ENCODE peak calls at places on chromosomes 13 and 19, in six cellular contexts. D is K562, R is GM12878, E is A549, K is endothelial cell of umbilical vein, M is HepG2. W is an unnamed sample.

GRCh38 chr19:49677232-49677881 is at the start of gene PRMT1:
- DNase-seq in M (peak), K (no peak), R (no peak), D (peak), E (no peak), W (peak)

GRCh38 chr19:48698046-48698445 is 2.3 kb downstream of the FUT2 start:
- DNase-seq in R (no peak), E (no peak), M (no peak), D (peak), K (peak), W (no peak)

GRCh38 chr19:7145494-7145893 is 76.0 kb downstream of the ZNF557 start:
- DNase-seq in R (no peak), D (no peak), E (no peak), K (no peak), M (peak), W (no peak)

GRCh38 chr13:29589234-29589633 is 6.3 kb downstream of the SLC7A1 start:
- DNase-seq in M (no peak), D (no peak), E (no peak), R (no peak), K (no peak), W (no peak)

GRCh38 chr19:743168-743687 is 7.7 kb upstream of the MISP start:
- DNase-seq in K (no peak), M (no peak), R (no peak), E (no peak), D (no peak), W (no peak)

GRCh38 chr13:40456979-40457553 is 209.4 kb downstream of the FOXO1 start:
- DNase-seq in K (no peak), E (no peak), R (no peak), M (no peak), D (no peak), W (no peak)

GRCh38 chr13:87999791-88000190 is 328.6 kb downstream of the SLITRK5 start:
- DNase-seq in M (no peak), K (no peak), R (no peak), E (no peak), D (no peak), W (peak)

GRCh38 chr19:15251749-15252397 is 19.6 kb upstream of the EPHX3 start:
- DNase-seq in K (peak), E (peak), D (peak), R (no peak), M (peak), W (no peak)

GRCh38 chr13:97809576-97809975 is 143.9 kb upstream of the IPO5 start:
- DNase-seq in K (no peak), E (no peak), R (no peak), D (no peak), M (no peak), W (no peak)

GRCh38 chr13:40063278-40063698 is 407.8 kb downstream of the COG6 start:
- DNase-seq in E (no peak), D (no peak), M (no peak), R (no peak), K (no peak), W (no peak)

GRCh38 chr13:24528816-24529398 is 16.3 kb upstream of the PARP4 start:
- DNase-seq in K (no peak), M (no peak), D (no peak), R (no peak), E (no peak), W (no peak)

GRCh38 chr19:14565765-14566711 is 5.8 kb downstream of the NDUFB7 start:
- DNase-seq in E (no peak), K (no peak), M (no peak), D (no peak), R (no peak), W (no peak)

GRCh38 chr13:43908156-43909126 is 28.7 kb downstream of the LACC1 start:
- DNase-seq in D (no peak), E (peak), M (peak), R (no peak), K (peak), W (peak)

GRCh38 chr19:43439183-43440063 is 24.7 kb downstream of the TEX101 start:
- DNase-seq in R (no peak), K (no peak), M (peak), E (peak), D (no peak), W (peak)

GRCh38 chr19:2869618-2870017 is 2.5 kb downstream of the ZNF556 start:
- DNase-seq in M (peak), R (no peak), K (no peak), E (no peak), D (no peak), W (peak)

GRCh38 chr19:55248166-55248675 is 10.6 kb downstream of the PPP6R1 start:
- DNase-seq in M (no peak), R (no peak), K (no peak), D (no peak), E (no peak), W (no peak)

GRCh38 chr13:106083620-106084350 is 451.7 kb downstream of the EFNB2 start:
- DNase-seq in M (peak), R (no peak), D (no peak), K (peak), E (no peak), W (peak)

GRCh38 chr19:33304760-33305647 is 2.7 kb upstream of the CEBPA start:
- DNase-seq in R (no peak), E (no peak), D (peak), K (no peak), M (peak), W (peak)

GRCh38 chr13:26348966-26349365 is 95.0 kb downstream of the CDK8 start:
- DNase-seq in K (no peak), R (no peak), M (peak), E (no peak), D (peak), W (no peak)

GRCh38 chr19:49445997-49446396 is 4.7 kb upstream of the SLC17A7 start:
- DNase-seq in D (no peak), E (no peak), K (no peak), M (no peak), R (no peak), W (no peak)

GRCh38 chr13:98273824-98274786 is 97.0 kb upstream of the RNF113B start:
- DNase-seq in M (no peak), R (no peak), E (no peak), D (no peak), K (no peak), W (no peak)

GRCh38 chr13:42836930-42837329 is 55.5 kb downstream of the FAM216B start:
- DNase-seq in R (no peak), K (peak), D (no peak), M (no peak), E (peak), W (no peak)

GRCh38 chr13:113291997-113292862 is 4.8 kb upstream of the LAMP1 start:
- DNase-seq in D (peak), M (no peak), E (no peak), K (peak), R (no peak), W (peak)

GRCh38 chr19:29665826-29666633 is 769 bp downstream of the PLEKHF1 start:
- DNase-seq in E (no peak), M (no peak), D (no peak), R (no peak), K (no peak), W (no peak)

GRCh38 chr13:34012354-34012753 is 194.4 kb downstream of the RFC3 start:
- DNase-seq in E (no peak), M (no peak), D (no peak), K (no peak), R (no peak), W (no peak)

GRCh38 chr13:25945596-25945995 is 106.2 kb downstream of the SHISA2 start:
- DNase-seq in R (no peak), M (no peak), D (no peak), E (no peak), K (no peak), W (no peak)

GRCh38 chr19:33601583-33601982 is 20.2 kb upstream of the CHST8 start:
- DNase-seq in K (no peak), D (no peak), M (no peak), E (no peak), R (no peak), W (no peak)

GRCh38 chr13:34640179-34640929 is 301.7 kb upstream of the NBEA start:
- DNase-seq in K (no peak), M (no peak), D (no peak), E (no peak), R (no peak), W (no peak)

GRCh38 chr13:103299079-103299478 is 232.9 kb upstream of the SLC10A2 start:
- DNase-seq in R (no peak), D (no peak), K (no peak), E (no peak), M (no peak), W (no peak)

GRCh38 chr13:100512422-100512821 is 76.2 kb downstream of the GGACT start:
- DNase-seq in E (no peak), D (no peak), K (no peak), M (no peak), R (no peak), W (no peak)

GRCh38 chr13:44555207-44555606 is 20.9 kb downstream of the TSC22D1 start:
- DNase-seq in R (no peak), E (no peak), M (no peak), K (no peak), D (no peak), W (no peak)

GRCh38 chr13:35512271-35512920 is 35.9 kb upstream of the MAB21L1 start:
- DNase-seq in R (no peak), M (no peak), E (no peak), K (peak), D (no peak), W (peak)

GRCh38 chr19:16385296-16385695 is 60.7 kb downstream of the KLF2 start:
- DNase-seq in M (no peak), R (no peak), E (no peak), K (no peak), D (no peak), W (no peak)

GRCh38 chr19:16384688-16385087 is 60.1 kb downstream of the KLF2 start:
- DNase-seq in E (no peak), K (no peak), D (no peak), M (no peak), R (no peak), W (no peak)

GRCh38 chr19:16382775-16383543 is 58.3 kb downstream of the KLF2 start:
- DNase-seq in M (peak), D (peak), E (peak), K (peak), R (no peak), W (peak)

GRCh38 chr19:16381756-16382401 is 57.3 kb downstream of the KLF2 start:
- DNase-seq in D (no peak), E (no peak), R (no peak), K (no peak), M (no peak), W (no peak)

GRCh38 chr19:16383584-16384161 is 59.0 kb downstream of the KLF2 start:
- DNase-seq in R (no peak), M (no peak), E (no peak), D (no peak), K (no peak), W (no peak)
- TF ChIP-seq CTCF in R (no peak), M (no peak), E (no peak), D (peak), K (no peak), W (no peak)

GRCh38 chr13:93217701-93218100 is 8.9 kb upstream of the GPC6 start:
- DNase-seq in R (no peak), E (no peak), K (no peak), M (peak), D (peak), W (no peak)
- TF ChIP-seq MYC in R (no peak), E (no peak), K (no peak), M (no peak), D (no peak), W (no peak)

DNA sequence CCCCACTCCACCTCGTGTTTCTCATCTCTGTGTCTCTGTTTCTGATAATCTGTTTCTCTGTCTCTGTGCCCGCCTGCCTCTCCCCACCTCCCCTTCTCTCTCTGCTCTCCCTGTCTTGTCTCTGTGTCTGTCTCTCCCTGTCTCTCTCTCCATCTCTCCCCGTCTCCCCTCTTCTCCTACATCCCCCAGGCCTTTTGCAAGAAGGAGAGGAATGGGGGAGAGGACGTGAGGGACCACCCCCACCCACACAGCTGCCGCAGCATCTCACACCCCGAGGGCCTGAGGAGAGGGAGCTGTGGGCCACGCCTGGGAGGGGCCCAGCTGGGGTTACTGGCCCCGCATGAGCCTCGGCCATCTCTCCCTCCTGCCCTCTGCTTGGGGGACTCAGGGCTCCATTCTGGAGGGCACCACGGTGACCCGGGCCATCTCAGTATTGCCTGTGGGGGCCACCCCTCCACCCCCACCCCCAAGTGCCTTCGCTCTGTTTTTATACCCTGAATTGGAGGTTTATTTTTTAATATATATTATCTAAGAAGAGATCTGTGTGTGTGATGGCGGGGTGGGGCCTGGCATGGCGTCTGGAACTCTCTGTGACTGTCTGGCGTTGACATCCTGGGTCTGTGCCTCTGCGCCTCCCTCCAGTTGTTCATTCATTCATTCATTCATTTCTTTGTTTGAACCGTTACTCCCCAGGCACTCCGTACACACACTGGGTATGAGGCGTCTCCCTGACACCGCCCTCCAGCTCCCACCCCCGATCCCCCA is 21.2 kb downstream of the ERFL start:
- DNase-seq in R (no peak), D (no peak), M (no peak), E (no peak), K (no peak), W (no peak)
- TF ChIP-seq CTCF in R (no peak), D (no peak), M (no peak), E (no peak), K (no peak), W (no peak)

GRCh38 chr13:48131481-48131992 is 36.6 kb upstream of the MED4 start:
- DNase-seq in M (no peak), K (no peak), E (no peak), R (no peak), D (no peak), W (no peak)

GRCh38 chr13:48121733-48122132 is 26.8 kb upstream of the MED4 start:
- DNase-seq in D (no peak), R (no peak), K (no peak), E (no peak), M (no peak), W (no peak)

GRCh38 chr13:48123827-48124226 is 28.9 kb upstream of the MED4 start:
- DNase-seq in R (no peak), D (no peak), M (no peak), K (no peak), E (no peak), W (no peak)

GRCh38 chr13:48125794-48126228 is 30.9 kb upstream of the MED4 start:
- DNase-seq in R (no peak), M (peak), K (peak), E (no peak), D (no peak), W (no peak)

GRCh38 chr13:48126944-48127814 is 32.3 kb upstream of the MED4 start:
- DNase-seq in K (peak), D (peak), E (peak), R (peak), M (peak), W (peak)
- TF ChIP-seq MYC in K (no peak), D (no peak), E (no peak), R (no peak), M (no peak), W (peak)

GRCh38 chr19:4456566-4456842 is 1.1 kb downstream of the UBXN6 start:
- DNase-seq in K (peak), M (no peak), E (no peak), D (peak), R (no peak), W (no peak)

GRCh38 chr19:4456843-4457653 is 546 bp downstream of the UBXN6 start:
- DNase-seq in M (no peak), R (no peak), D (peak), E (peak), K (peak), W (peak)

GRCh38 chr19:4454621-4454951 is 3.0 kb downstream of the UBXN6 start:
- DNase-seq in R (no peak), M (no peak), D (no peak), E (no peak), K (no peak), W (no peak)

GRCh38 chr19:4454952-4455738 is 2.4 kb downstream of the UBXN6 start:
- DNase-seq in M (no peak), E (no peak), R (no peak), D (peak), K (no peak), W (no peak)

DNA sequence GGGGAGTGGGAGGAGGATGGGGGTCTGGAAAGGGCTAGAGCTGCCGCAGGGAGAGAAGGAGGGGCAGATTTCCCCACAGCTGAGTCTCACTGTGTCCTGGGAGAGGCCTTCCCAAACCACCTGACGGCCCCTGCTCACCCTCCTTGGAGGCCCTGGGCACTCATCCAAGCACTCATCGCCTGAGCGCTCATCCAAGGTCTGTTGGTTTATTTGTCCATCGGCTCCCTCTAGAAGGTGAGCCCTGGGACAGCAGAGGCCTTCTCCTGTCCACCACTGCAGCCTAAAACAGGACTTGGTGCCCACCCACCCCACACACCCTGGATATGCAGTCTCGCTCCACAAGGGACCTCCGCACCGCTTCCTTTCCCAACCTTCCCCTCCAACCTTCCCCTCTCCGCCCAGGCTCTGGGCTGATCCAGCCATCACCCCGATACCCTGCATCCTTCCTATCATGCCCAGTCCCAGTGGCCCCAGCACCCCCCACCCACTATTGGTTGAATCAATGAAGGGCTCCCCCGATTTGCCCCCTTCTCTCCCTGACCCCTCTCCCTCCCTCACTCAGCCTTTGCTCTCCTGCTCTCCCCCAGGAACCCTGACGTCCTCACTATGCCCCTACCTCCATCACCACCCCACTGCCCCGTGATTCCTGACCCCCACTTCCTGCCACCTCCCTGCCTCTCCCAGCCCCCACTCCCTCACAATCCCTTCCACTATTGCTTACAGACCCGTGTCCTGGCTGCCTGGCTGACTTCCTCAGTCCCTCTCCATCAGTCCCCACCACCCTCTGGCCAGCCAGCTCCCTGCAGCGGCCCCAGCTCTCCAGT is 1.6 kb downstream of the UBXN6 start:
- DNase-seq in M (peak), E (no peak), D (peak), K (no peak), R (no peak), W (peak)
- TF ChIP-seq CTCF in M (peak), E (no peak), D (no peak), K (no peak), R (no peak), W (no peak)

GRCh38 chr19:58538257-58539168 is 5.4 kb upstream of the TRIM28 start:
- DNase-seq in K (peak), M (no peak), R (no peak), E (no peak), D (no peak), W (no peak)
- TF ChIP-seq MYC in K (no peak), M (peak), R (no peak), E (no peak), D (no peak), W (no peak)

GRCh38 chr13:19589312-19589711 is 28.0 kb upstream of the TPTE2 start:
- DNase-seq in E (no peak), D (no peak), R (no peak), K (no peak), M (no peak), W (no peak)

GRCh38 chr13:19590423-19590822 is 29.1 kb upstream of the TPTE2 start:
- DNase-seq in K (no peak), E (no peak), D (no peak), R (no peak), M (no peak), W (no peak)

GRCh38 chr13:19586904-19587634 is 25.7 kb upstream of the TPTE2 start:
- DNase-seq in K (no peak), R (peak), E (no peak), D (peak), M (peak), W (peak)

GRCh38 chr13:19591864-19592263 is 30.5 kb upstream of the TPTE2 start:
- DNase-seq in M (no peak), E (no peak), D (no peak), R (no peak), K (no peak), W (peak)

DNA sequence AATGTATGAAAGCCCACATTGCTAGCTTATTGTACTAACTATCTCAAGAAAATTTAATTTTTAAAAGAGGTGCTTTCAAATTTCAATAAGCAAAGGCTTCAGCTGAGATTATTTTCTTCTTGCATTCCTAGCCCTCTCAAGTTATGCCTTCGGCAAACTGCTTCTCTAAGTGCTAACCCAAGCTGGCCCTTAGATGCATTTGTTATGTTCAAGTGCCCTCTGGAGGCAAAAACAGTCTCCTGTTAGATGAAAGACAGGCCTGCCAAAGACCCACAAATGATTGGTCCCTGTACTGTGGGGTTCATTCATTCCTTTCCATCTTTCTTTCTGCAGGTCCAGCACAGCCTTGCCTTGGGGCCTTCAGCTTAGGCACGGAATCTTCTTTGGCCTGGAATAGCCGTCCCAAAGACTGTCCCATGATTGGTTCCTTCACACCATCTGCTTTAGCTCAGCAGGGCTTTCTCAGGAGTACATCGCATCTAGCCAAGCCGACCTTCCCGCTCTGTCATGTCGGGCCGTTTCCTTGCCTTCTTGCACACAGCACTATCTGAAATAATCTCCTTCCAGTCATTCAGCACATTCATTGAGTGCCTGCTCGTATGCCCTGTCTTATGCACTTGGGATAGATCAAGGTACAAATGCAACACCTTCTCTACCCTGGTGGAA is 26.4 kb upstream of the TPTE2 start:
- DNase-seq in K (peak), M (peak), D (no peak), E (peak), R (no peak), W (peak)
- TF ChIP-seq CTCF in K (peak), M (peak), D (peak), E (peak), R (peak), W (peak)

GRCh38 chr19:35045667-35046300 is 4.3 kb downstream of the HPN start:
- DNase-seq in K (peak), M (no peak), D (peak), E (peak), R (peak), W (peak)
- TF ChIP-seq MYC in K (no peak), M (no peak), D (no peak), E (no peak), R (no peak), W (no peak)

GRCh38 chr13:108322206-108322824 is 52.8 kb downstream of the TNFSF13B start:
- DNase-seq in E (peak), M (peak), K (peak), D (peak), R (peak), W (peak)
- TF ChIP-seq CTCF in E (peak), M (peak), K (peak), D (peak), R (peak), W (peak)